ENCODE peak calls at places on chromosomes 4 and X, in four cellular contexts. Q is bronchial epithelial cell, L is A549, H is Peyer's patch. N is an unnamed sample.

GRCh38 chrX:134542485-134542884 is 82.5 kb downstream of the HPRT1 start:
- DNase-seq in Q (peak; percentile 81), L (no peak), H (no peak), N (peak; percentile 86)

GRCh38 chr4:15914291-15914690 is 24.2 kb downstream of the FGFBP1 start:
- DNase-seq in Q (peak; percentile 93), L (no peak), H (no peak), N (no peak)

GRCh38 chr4:24519649-24520048 is 64.7 kb downstream of the DHX15 start:
- DNase-seq in Q (no peak), L (no peak), H (no peak), N (peak; percentile 89)

GRCh38 chr4:189533603-189534002 is 407.1 kb upstream of the FRG1 start:
- DNase-seq in Q (no peak), L (no peak), H (no peak), N (peak; percentile 4)

GRCh38 chrX:134654398-134655012 is 3.8 kb downstream of the PLAC1 start:
- DNase-seq in Q (no peak), L (no peak), H (no peak), N (no peak)

GRCh38 chrX:74293343-74293946 is 10.5 kb upstream of the ZCCHC13 start:
- DNase-seq in Q (peak; percentile 56), L (peak; percentile 76), H (peak; percentile 76), N (peak; percentile 78)

GRCh38 chrX:135393046-135393445 is 28.7 kb upstream of the SMIM10L2A start:
- DNase-seq in Q (no peak), L (no peak), H (no peak), N (no peak)

GRCh38 chr4:183905593-183906485 is 732 bp downstream of the STOX2 start:
- DNase-seq in Q (peak; percentile 16), L (peak; percentile 18), H (no peak), N (peak; percentile 40)

GRCh38 chrX:38262715-38263620 is 42.3 kb upstream of the SRPX start:
- DNase-seq in Q (no peak), L (no peak), H (no peak), N (peak; percentile 51)

GRCh38 chr4:110087116-110087708 is 111.2 kb downstream of the ELOVL6 start:
- DNase-seq in Q (peak; percentile 80), L (no peak), H (no peak), N (peak; percentile 84)

GRCh38 chr4:190020790-190021717 is 6.0 kb downstream of the FRG2 start:
- DNase-seq in Q (peak; percentile 42), L (peak; percentile 74), H (peak; percentile 47), N (peak; percentile 23)

GRCh38 chr4:77174426-77174825 is 17.4 kb downstream of the CCNG2 start:
- DNase-seq in Q (no peak), L (no peak), H (no peak), N (no peak)

GRCh38 chrX:120753413-120754251 is 122.0 kb downstream of the CT47B1 start:
- DNase-seq in Q (no peak), L (no peak), H (no peak), N (no peak)

GRCh38 chr4:38820329-38821061 is 15.9 kb upstream of the TLR1 start:
- DNase-seq in Q (no peak), L (no peak), H (no peak), N (no peak)

GRCh38 chrX:153736871-153737441 is 12.3 kb downstream of the ABCD1 start:
- DNase-seq in Q (no peak), L (no peak), H (peak; percentile 64), N (no peak)

GRCh38 chr4:183960912-183961569 is 55.9 kb downstream of the STOX2 start:
- DNase-seq in Q (no peak), L (no peak), H (no peak), N (no peak)

GRCh38 chr4:130995988-130996387 is 1900.0 kb downstream of the C4orf33 start:
- DNase-seq in Q (no peak), L (no peak), H (no peak), N (no peak)

GRCh38 chr4:134465417-134465816 is 263.8 kb upstream of the PABPC4L start:
- DNase-seq in Q (no peak), L (no peak), H (no peak), N (no peak)

GRCh38 chr4:38765391-38765790 is 17.4 kb downstream of the TLR10 start:
- DNase-seq in Q (peak; percentile 72), L (no peak), H (no peak), N (peak; percentile 41)

GRCh38 chr4:24794111-24794860 is 1.1 kb upstream of the SOD3 start:
- DNase-seq in Q (no peak), L (no peak), H (no peak), N (peak; percentile 36)

GRCh38 chr4:129806986-129807385 is 711.0 kb downstream of the C4orf33 start:
- DNase-seq in Q (peak; percentile 56), L (no peak), H (no peak), N (no peak)

GRCh38 chr4:3303840-3304715 is 11.3 kb downstream of the RGS12 start:
- DNase-seq in Q (no peak), L (no peak), H (no peak), N (no peak)

GRCh38 chrX:109472939-109473713 is 8.8 kb downstream of the GUCY2F start:
- DNase-seq in Q (peak; percentile 64), L (no peak), H (no peak), N (peak; percentile 57)

GRCh38 chr4:82753238-82753637 is 45.4 kb downstream of the SCD5 start:
- DNase-seq in Q (peak; percentile 43), L (no peak), H (no peak), N (no peak)

GRCh38 chr4:128388352-128388630 is 100.7 kb upstream of the PGRMC2 start:
- DNase-seq in Q (no peak), L (no peak), H (no peak), N (peak; percentile 35)

GRCh38 chr4:38160487-38161207 is 200.4 kb downstream of the PTTG2 start:
- DNase-seq in Q (peak; percentile 100), L (peak; percentile 60), H (peak; percentile 58), N (peak; percentile 98)

GRCh38 chr4:34932591-34932990 is 1311.7 kb downstream of the ARAP2 start:
- DNase-seq in Q (peak; percentile 98), L (no peak), H (no peak), N (no peak)

GRCh38 chr4:83716874-83717273 is 181.0 kb downstream of the GPAT3 start:
- DNase-seq in Q (no peak), L (no peak), H (no peak), N (peak; percentile 38)

GRCh38 chr4:164572877-164573279 is 181.1 kb upstream of the SMIM31 start:
- DNase-seq in Q (peak; percentile 93), L (no peak), H (no peak), N (peak; percentile 5)

GRCh38 chrX:107686792-107687191 is 58.5 kb downstream of the PRPS1 start:
- DNase-seq in Q (no peak), L (no peak), H (no peak), N (peak; percentile 56)

GRCh38 chr4:159201168-159201567 is 98.3 kb downstream of the RAPGEF2 start:
- DNase-seq in Q (no peak), L (no peak), H (no peak), N (no peak)

GRCh38 chrX:121114691-121115090 is 67.3 kb downstream of the GLUD2 start:
- DNase-seq in Q (no peak), L (no peak), H (no peak), N (no peak)

DNA sequence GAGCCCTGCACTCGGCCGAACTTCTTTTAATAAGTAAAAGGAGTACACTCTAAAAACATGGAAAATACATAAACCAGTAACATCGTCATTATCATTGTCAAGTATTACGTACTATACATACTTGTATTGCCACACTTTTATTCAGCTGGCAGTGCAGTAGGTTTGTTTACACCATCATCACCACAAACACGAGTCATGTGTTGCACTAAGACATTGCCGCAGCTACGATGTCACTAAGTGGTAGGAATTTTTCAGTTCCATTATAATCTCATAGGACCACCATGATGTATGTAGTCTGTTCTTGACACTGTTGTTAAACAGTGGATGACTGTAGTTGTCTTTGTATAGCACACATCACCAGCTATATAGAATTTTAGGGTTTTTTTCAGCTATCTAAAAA is 48.0 kb upstream of the TMEM131L start:
- DNase-seq in Q (no peak), L (no peak), H (no peak), N (peak; percentile 33)
- H3K4me3 ChIP-seq in Q (no peak overlapping the region), L (no peak overlapping the region), H (no peak overlapping the region), N (no peak overlapping the region)

DNA sequence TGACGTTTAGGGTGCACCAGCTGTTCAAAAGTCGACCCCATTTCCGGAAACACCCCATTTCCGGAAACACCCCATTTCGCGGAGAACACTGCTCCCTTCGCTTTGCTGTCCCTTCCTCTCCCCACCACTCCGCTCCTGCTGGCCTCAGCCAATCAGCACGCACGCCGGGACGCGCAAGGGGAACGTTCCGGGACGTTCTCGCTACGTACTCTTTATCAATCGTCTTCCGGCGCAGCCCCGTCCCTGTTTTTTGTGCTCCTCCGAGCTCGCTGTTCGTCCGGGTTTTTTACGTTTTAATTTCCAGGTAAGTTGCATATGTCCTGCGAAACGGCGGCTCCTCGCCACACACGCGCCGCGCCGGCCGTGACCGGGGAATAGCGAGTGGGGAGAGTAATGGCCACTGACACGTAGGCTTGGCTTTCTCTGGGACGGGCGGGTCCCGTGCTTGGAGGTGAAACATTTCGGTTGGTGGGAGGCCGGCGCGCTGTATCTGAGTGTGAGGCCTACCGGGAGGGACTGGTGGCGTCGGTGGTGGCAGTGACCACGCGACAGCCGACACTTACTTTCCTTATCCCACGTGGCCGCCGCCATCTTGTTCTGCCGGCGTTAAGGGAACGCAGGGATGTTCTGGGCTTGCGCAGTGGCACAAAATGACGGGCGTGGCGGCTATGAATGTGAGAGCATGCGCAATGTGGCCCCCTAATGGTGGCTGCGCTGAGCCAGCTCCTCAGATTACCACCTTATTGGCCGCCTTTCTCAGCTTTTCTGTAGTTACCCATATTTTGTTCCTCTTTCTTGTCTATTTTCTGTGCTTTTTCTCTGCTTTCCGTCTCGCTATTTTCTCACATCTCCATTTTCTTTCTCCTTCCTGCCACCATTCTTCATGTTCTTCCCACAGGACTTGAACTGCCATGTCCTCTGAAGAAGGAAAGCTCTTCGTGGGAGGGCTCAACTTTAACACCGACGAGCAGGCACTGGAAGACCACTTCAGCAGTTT is at the start of gene RBM3:
- DNase-seq in Q (peak; percentile 82), L (peak; percentile 86), H (peak; percentile 91), N (peak; percentile 96)
- TF ChIP-seq CTCF in Q (peak; percentile 35), L (peak; percentile 28), H (no peak), N (peak; percentile 54)

GRCh38 chrX:23333842-23334535 is 660 bp upstream of the PTCHD1 start:
- DNase-seq in Q (no peak), L (no peak), H (no peak), N (no peak)
- H3K4me3 ChIP-seq in Q (no peak overlapping the region), L (peak overlapping the region; percentile 46), H (no peak overlapping the region), N (peak overlapping the region; percentile 3)

GRCh38 chr4:150411527-150411926 is 170.4 kb upstream of the MAB21L2 start:
- DNase-seq in Q (no peak), L (no peak), H (no peak), N (peak; percentile 44)
- TF ChIP-seq CTCF in Q (no peak), L (no peak), H (no peak), N (peak; percentile 50)

DNA sequence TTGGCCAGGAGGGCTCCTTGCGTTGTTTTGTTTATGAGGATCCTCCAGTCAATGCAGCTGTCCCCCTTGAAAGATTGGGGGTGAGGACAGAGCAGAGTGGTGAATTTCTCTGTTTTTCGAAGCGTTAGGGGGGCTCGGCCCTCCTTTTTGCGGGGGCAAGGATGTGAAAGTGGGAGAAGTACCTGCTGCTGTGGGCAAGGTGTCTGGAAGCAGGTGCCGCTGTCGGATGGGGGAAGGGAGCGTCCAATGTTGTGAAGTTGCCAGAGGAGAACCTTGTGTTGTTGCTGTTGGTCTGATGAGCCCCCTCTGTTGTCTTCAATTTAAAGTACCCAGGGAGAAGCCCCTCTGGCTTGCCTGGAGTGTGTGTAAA is 613 bp downstream of the GLRB start:
- DNase-seq in Q (no peak), L (peak; percentile 3), H (no peak), N (no peak)
- H3K4me3 ChIP-seq in Q (peak overlapping the region; percentile 61), L (peak overlapping the region; percentile 53), H (peak overlapping the region; percentile 16), N (peak overlapping the region; percentile 79)

GRCh38 chr4:165698272-165698671 is 174.8 kb upstream of the TLL1 start:
- DNase-seq in Q (no peak), L (no peak), H (no peak), N (no peak)

GRCh38 chr4:165700855-165701254 is 172.2 kb upstream of the TLL1 start:
- DNase-seq in Q (peak; percentile 33), L (no peak), H (no peak), N (peak; percentile 25)
- TF ChIP-seq CTCF in Q (peak; percentile 51), L (no peak), H (no peak), N (peak; percentile 47)

N was measured in choroid plexus epithelial cell.